ENCODE peak calls at places on chromosomes 12 and 14, in seven cellular contexts. T is activated T-cell treated with anti-CD3 and anti-CD28 coated beads for 4 hours; D is GM23248; H is AG04450; Q is transverse colon; S is activated T-helper 1 cell treated with anti-CD3 and anti-CD28 coated beads, Interleukin-12 subunit alpha, Interleukin-12 subunit beta, Interleukin-2, Interleukin-4 antibody, amounts not matched to agents 30 ng/mL and 10 ng/mL and 1 ng/mL, durations not matched to agents 14 hours and 24 hours and 36 hours; X is substantia nigra. G is an unnamed sample.

GRCh38 chr12:63294327-63294632 is 143.3 kb upstream of the AVPR1A start:
- DNase-seq in S (no peak), H (no peak), T (no peak), Q (no peak), X (no peak), D (peak), G (no peak)

GRCh38 chr14:97349946-97350345 is 552.8 kb downstream of the VRK1 start:
- DNase-seq in Q (no peak), H (no peak), X (no peak), T (no peak), D (no peak), S (no peak), G (no peak)

GRCh38 chr12:108147279-108147678 is 18.2 kb downstream of the WSCD2 start:
- DNase-seq in Q (no peak), T (no peak), D (no peak), S (no peak), H (no peak), X (no peak), G (no peak)

GRCh38 chr12:28212182-28212581 is 21.9 kb downstream of the CCDC91 start:
- DNase-seq in T (no peak), D (no peak), H (no peak), Q (no peak), X (no peak), S (no peak), G (no peak)

GRCh38 chr12:99367181-99367580 is 280.4 kb upstream of the GARIN6 start:
- DNase-seq in D (no peak), H (no peak), Q (no peak), S (no peak), T (no peak), X (no peak), G (no peak)

GRCh38 chr12:20183563-20183962 is 184.8 kb upstream of the PDE3A start:
- DNase-seq in H (no peak), D (no peak), T (no peak), X (no peak), S (no peak), Q (no peak), G (no peak)

GRCh38 chr12:98498635-98499034 is 16.8 kb upstream of the TMPO start:
- DNase-seq in H (no peak), X (no peak), S (no peak), T (no peak), Q (no peak), D (no peak), G (no peak)

GRCh38 chr12:56333679-56334489 is at the start of gene PAN2:
- DNase-seq in T (peak), D (peak), H (peak), Q (peak), S (peak), X (peak), G (peak)

GRCh38 chr14:28101992-28102391 is 664.6 kb upstream of the FOXG1 start:
- DNase-seq in H (no peak), S (no peak), T (no peak), X (no peak), D (no peak), Q (no peak), G (no peak)

GRCh38 chr12:6869049-6870021 is 2.0 kb downstream of the TPI1 start:
- DNase-seq in D (peak), H (peak), S (peak), Q (peak), T (peak), X (peak), G (peak)

GRCh38 chr12:95412826-95413311 is 61.1 kb upstream of the METAP2 start:
- DNase-seq in Q (no peak), D (peak), X (no peak), T (no peak), H (peak), S (no peak), G (peak)

GRCh38 chr12:946212-946611 is 3.3 kb downstream of the RAD52 start:
- DNase-seq in S (no peak), D (peak), X (no peak), H (no peak), Q (no peak), T (no peak), G (no peak)

GRCh38 chr12:34399631-34400422 is 377.5 kb downstream of the ALG10 start:
- DNase-seq in Q (peak), H (no peak), T (no peak), D (no peak), S (no peak), X (no peak), G (peak)

GRCh38 chr12:12979731-12980259 is 20.3 kb downstream of the HEBP1 start:
- DNase-seq in Q (no peak), T (no peak), H (peak), X (no peak), D (peak), S (no peak), G (no peak)

GRCh38 chr14:35963209-35963608 is 137.1 kb downstream of the BRMS1L start:
- DNase-seq in H (no peak), X (no peak), Q (no peak), S (no peak), D (no peak), T (no peak), G (no peak)

GRCh38 chr12:131116437-131117117 is 162.9 kb downstream of the ADGRD1 start:
- DNase-seq in S (no peak), Q (no peak), H (no peak), T (no peak), X (no peak), D (peak), G (no peak)

GRCh38 chr14:66360526-66360925 is 125.6 kb upstream of the CCDC196 start:
- DNase-seq in S (no peak), X (no peak), T (no peak), Q (no peak), D (no peak), H (no peak), G (no peak)

GRCh38 chr12:106107566-106107965 is 31.2 kb downstream of the NUAK1 start:
- DNase-seq in H (no peak), Q (no peak), D (peak), S (no peak), T (no peak), X (no peak), G (no peak)

GRCh38 chr14:89418452-89418851 is 1.4 kb upstream of the FOXN3 start:
- DNase-seq in T (no peak), H (no peak), Q (peak), X (no peak), D (peak), S (no peak), G (no peak)

GRCh38 chr14:90759370-90760054 is 56.7 kb downstream of the TTC7B start:
- DNase-seq in S (no peak), X (no peak), T (no peak), Q (no peak), H (no peak), D (no peak), G (no peak)

GRCh38 chr12:116361404-116362223 is 84.1 kb upstream of the MED13L start:
- DNase-seq in X (no peak), H (no peak), S (no peak), D (no peak), Q (peak), T (no peak), G (no peak)

GRCh38 chr12:106769078-106769477 is 5.4 kb upstream of the RIC8B start:
- DNase-seq in D (peak), X (no peak), Q (no peak), S (no peak), H (no peak), T (no peak), G (no peak)

GRCh38 chr14:92740440-92740839 is 8.0 kb downstream of the LGMN start:
- DNase-seq in S (no peak), T (no peak), D (no peak), Q (no peak), X (no peak), H (no peak), G (no peak)

GRCh38 chr14:102206901-102207300 is 67.2 kb downstream of the WDR20 start:
- DNase-seq in Q (no peak), T (no peak), D (no peak), X (no peak), H (no peak), S (no peak), G (no peak)

GRCh38 chr12:3233813-3234212 is 156.6 kb downstream of the TSPAN9 start:
- DNase-seq in Q (no peak), S (no peak), X (no peak), H (no peak), T (no peak), D (no peak), G (no peak)

GRCh38 chr12:104859144-104859543 is 98.9 kb downstream of the SLC41A2 start:
- DNase-seq in H (no peak), S (no peak), T (no peak), Q (no peak), X (no peak), D (peak), G (no peak)

GRCh38 chr12:126424696-126425095 is 1359.5 kb downstream of the AACS start:
- DNase-seq in D (no peak), Q (no peak), H (no peak), T (no peak), X (no peak), S (no peak), G (no peak)

GRCh38 chr12:54689984-54690383 is 41.8 kb upstream of the DCD start:
- DNase-seq in H (no peak), S (no peak), X (no peak), T (no peak), D (peak), Q (no peak), G (no peak)

GRCh38 chr12:124080649-124081048 is 107.6 kb downstream of the ZNF664 start:
- DNase-seq in S (no peak), H (no peak), X (no peak), D (no peak), Q (no peak), T (no peak), G (no peak)

GRCh38 chr12:72025524-72025923 is 86.9 kb downstream of the TPH2 start:
- DNase-seq in T (no peak), H (no peak), X (no peak), S (no peak), D (no peak), Q (no peak), G (no peak)

GRCh38 chr12:41302979-41303403 is 114.9 kb downstream of the PDZRN4 start:
- DNase-seq in D (no peak), Q (no peak), H (no peak), T (no peak), S (no peak), X (no peak), G (no peak)

GRCh38 chr12:72368298-72368697 is 96.1 kb downstream of the TRHDE start:
- DNase-seq in T (no peak), X (no peak), D (peak), S (no peak), Q (no peak), H (no peak), G (no peak)

GRCh38 chr14:96051642-96052540 is 12.7 kb downstream of the C14orf132 start:
- DNase-seq in T (no peak), X (no peak), Q (no peak), D (no peak), S (no peak), H (no peak), G (no peak)

GRCh38 chr14:79325557-79325956 is 885.7 kb downstream of the DIO2 start:
- DNase-seq in T (no peak), Q (no peak), X (no peak), S (no peak), D (no peak), H (no peak), G (no peak)

GRCh38 chr14:30906752-30907658 is 32.6 kb downstream of the COCH start:
- DNase-seq in H (no peak), X (no peak), S (no peak), D (peak), Q (no peak), T (no peak), G (no peak)

GRCh38 chr12:80937391-80938238 is at the start of gene LIN7A:
- DNase-seq in T (no peak), Q (peak), H (no peak), X (no peak), S (no peak), D (peak), G (peak)

G was measured in adrenal gland.